ENCODE peak calls at places on chromosomes 2 and 18, in five cellular contexts. Z is A549, Y is astrocyte of the spinal cord, O is neural progenitor cell, X is MCF 10A. D is an unnamed sample.

GRCh38 chr2:6942848-6943247 is 25.6 kb downstream of the RNF144A start:
- DNase-seq in Z (no peak), O (no peak), X (no peak), Y (no peak), D (no peak)

GRCh38 chr18:48006415-48007175 is 76.1 kb upstream of the SMAD2 start:
- DNase-seq in Y (no peak), O (no peak), X (no peak), Z (no peak), D (no peak)

GRCh38 chr2:57205241-57205640 is 841.4 kb upstream of the VRK2 start:
- DNase-seq in Y (no peak), Z (no peak), X (no peak), O (no peak), D (no peak)

GRCh38 chr2:16665746-16666452 is at the start of gene CYRIA:
- DNase-seq in O (peak), Z (peak), X (peak), Y (peak), D (peak)

GRCh38 chr2:234564719-234565118 is 67.8 kb upstream of the ARL4C start:
- DNase-seq in X (no peak), Y (peak), Z (no peak), O (no peak), D (no peak)

GRCh38 chr2:149902104-149902503 is 314.5 kb upstream of the MMADHC start:
- DNase-seq in X (peak), Z (no peak), O (no peak), Y (no peak), D (no peak)

GRCh38 chr2:95323347-95324155 is 26.4 kb downstream of the KCNIP3 start:
- DNase-seq in X (peak), Z (peak), O (peak), Y (no peak), D (peak)

GRCh38 chr2:237701033-237701858 is 73.9 kb downstream of the LRRFIP1 start:
- DNase-seq in O (no peak), Y (no peak), X (no peak), Z (no peak), D (no peak)

GRCh38 chr2:201233192-201234166 is 26.9 kb upstream of the CASP8 start:
- DNase-seq in Y (no peak), O (no peak), Z (peak), X (peak), D (no peak)

GRCh38 chr2:162382283-162382682 is 38.4 kb downstream of the GCA start:
- DNase-seq in O (no peak), Y (peak), X (no peak), Z (no peak), D (no peak)

GRCh38 chr2:168821992-168822391 is 19.6 kb downstream of the NOSTRIN start:
- DNase-seq in X (no peak), Y (no peak), O (no peak), Z (no peak), D (no peak)

GRCh38 chr18:51622676-51623075 is 425.2 kb upstream of the MEX3C start:
- DNase-seq in Y (no peak), O (peak), Z (no peak), X (no peak), D (no peak)

GRCh38 chr18:44777429-44778192 is 96.9 kb downstream of the SETBP1 start:
- DNase-seq in Y (no peak), O (no peak), X (no peak), Z (no peak), D (no peak)

GRCh38 chr2:23534756-23535155 is 149.8 kb downstream of the KLHL29 start:
- DNase-seq in X (no peak), Z (no peak), O (no peak), Y (no peak), D (no peak)

GRCh38 chr2:172467382-172467781 is 40.0 kb downstream of the ITGA6 start:
- DNase-seq in Y (no peak), Z (no peak), O (no peak), X (no peak), D (no peak)

GRCh38 chr2:232537079-232537478 is 2.4 kb upstream of the CHRNG start:
- DNase-seq in Z (no peak), Y (no peak), X (peak), O (peak), D (peak)

GRCh38 chr2:175012516-175012915 is 7.3 kb upstream of the CHN1 start:
- DNase-seq in O (no peak), Y (no peak), Z (no peak), X (peak), D (no peak)

GRCh38 chr18:23406271-23406787 is 46.8 kb upstream of the RIOK3 start:
- DNase-seq in Z (no peak), O (no peak), X (no peak), Y (peak), D (no peak)

GRCh38 chr18:13108330-13108729 is 110.2 kb upstream of the LDLRAD4 start:
- DNase-seq in X (no peak), O (no peak), Y (no peak), Z (no peak), D (no peak)

GRCh38 chr18:13110559-13110958 is 108.0 kb upstream of the LDLRAD4 start:
- DNase-seq in Y (no peak), Z (no peak), O (no peak), X (no peak), D (no peak)

GRCh38 chr18:13107074-13107473 is 111.5 kb upstream of the LDLRAD4 start:
- DNase-seq in Z (no peak), O (no peak), Y (no peak), X (no peak), D (no peak)

DNA sequence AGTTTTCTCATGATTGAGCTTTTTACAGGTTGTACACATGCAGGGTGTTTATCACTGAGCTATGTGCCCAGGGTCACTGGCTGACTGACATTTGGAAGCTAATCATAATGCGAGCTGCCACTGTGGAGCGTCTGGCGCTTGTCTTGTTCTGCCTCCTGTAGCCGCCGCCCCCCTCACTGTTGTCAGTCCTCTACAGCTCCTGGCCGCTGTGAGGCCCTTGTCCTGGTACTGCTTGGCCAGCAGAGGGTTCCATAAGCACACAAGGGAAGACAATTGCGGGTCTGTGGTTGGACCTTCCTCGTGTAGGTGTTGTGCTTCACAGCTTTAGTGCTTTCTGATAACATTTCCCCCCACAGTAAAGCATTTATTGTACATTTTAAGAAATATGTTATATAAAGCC is 105.6 kb upstream of the LDLRAD4 start:
- DNase-seq in O (peak), Y (peak), X (no peak), Z (no peak), D (peak)
- TF ChIP-seq CTCF in O (peak), Y (peak), X (no peak), Z (no peak), D (no peak)

GRCh38 chr18:61569176-61569892 is 236.1 kb downstream of the CDH20 start:
- DNase-seq in O (no peak), X (peak), Y (peak), Z (no peak), D (no peak)
- TF ChIP-seq CTCF in O (no peak), X (no peak), Y (no peak), Z (no peak), D (no peak)

GRCh38 chr2:98518106-98518505 is 73.4 kb downstream of the INPP4A start:
- DNase-seq in O (peak), X (peak), Y (no peak), Z (no peak), D (peak)
- TF ChIP-seq CTCF in O (peak), X (no peak), Y (peak), Z (peak), D (no peak)

GRCh38 chr2:10469301-10469700 is 21.2 kb upstream of the ODC1 start:
- DNase-seq in O (no peak), Z (no peak), X (no peak), Y (no peak), D (no peak)

GRCh38 chr2:10473121-10473756 is 25.1 kb upstream of the ODC1 start:
- DNase-seq in O (no peak), Z (no peak), Y (no peak), X (no peak), D (no peak)

GRCh38 chr2:10469955-10470568 is 21.9 kb upstream of the ODC1 start:
- DNase-seq in O (no peak), Y (no peak), X (no peak), Z (no peak), D (no peak)

GRCh38 chr2:10471046-10471571 is 23.0 kb upstream of the ODC1 start:
- DNase-seq in Z (no peak), O (no peak), Y (no peak), X (no peak), D (no peak)

GRCh38 chr2:10471956-10472355 is 23.8 kb upstream of the ODC1 start:
- DNase-seq in Y (no peak), Z (peak), O (peak), X (no peak), D (no peak)
- TF ChIP-seq CTCF in Y (no peak), Z (no peak), O (no peak), X (no peak), D (no peak)

GRCh38 chr2:197641666-197642065 is 33.7 kb downstream of the RFTN2 start:
- DNase-seq in O (no peak), X (no peak), Z (no peak), Y (no peak), D (no peak)
- TF ChIP-seq CTCF in O (no peak), X (no peak), Z (no peak), Y (no peak), D (no peak)

DNA sequence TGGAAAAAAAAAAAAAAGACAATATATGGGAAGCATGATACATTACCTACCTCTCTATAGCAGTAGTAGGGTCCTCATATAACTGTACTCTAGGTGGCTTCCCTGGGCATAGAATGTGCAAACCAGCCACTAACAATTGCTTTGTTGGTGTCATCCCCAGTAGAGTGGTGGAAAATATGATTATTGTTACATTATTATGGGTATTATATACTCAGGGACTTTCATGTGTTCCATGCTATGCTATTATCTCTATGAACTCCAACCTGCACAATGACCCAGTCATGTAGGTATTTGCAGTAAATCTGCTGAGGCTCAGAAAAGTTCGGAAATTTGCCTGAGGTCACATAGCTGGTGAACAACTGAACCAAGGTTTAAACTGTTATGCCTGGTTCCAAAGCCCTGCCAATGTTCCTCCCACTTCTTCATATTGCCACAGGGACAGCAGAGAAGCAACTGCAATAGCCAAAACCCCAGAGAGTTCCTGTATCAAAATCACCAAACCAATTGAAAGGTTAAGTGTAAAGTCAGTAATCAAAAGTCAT is 52.6 kb upstream of the MAP4K4 start:
- DNase-seq in Z (no peak), O (no peak), Y (no peak), X (no peak), D (no peak)
- TF ChIP-seq CTCF in Z (no peak), O (no peak), Y (no peak), X (no peak), D (no peak)

DNA sequence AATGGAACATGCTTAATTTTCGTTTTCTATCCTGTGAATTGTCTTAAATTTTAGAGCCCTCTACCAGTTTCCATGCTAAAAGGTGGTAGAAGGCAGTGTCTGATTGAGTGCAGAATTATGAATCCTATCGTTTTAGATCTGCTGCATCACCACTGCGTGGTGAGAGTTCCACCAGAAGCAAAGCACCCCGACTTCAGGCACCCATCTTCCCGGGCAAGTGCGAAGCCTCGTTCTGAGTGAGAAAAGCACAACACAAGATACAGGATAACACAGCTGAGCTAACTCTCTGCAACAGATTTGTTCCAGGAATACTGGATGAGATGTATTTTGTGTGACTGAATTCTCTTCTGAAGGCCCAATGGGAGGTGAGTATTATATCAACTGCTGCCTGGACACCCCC is 471.5 kb downstream of the EIPR1 start:
- DNase-seq in Y (no peak), Z (no peak), O (no peak), X (no peak), D (no peak)
- TF ChIP-seq CTCF in Y (no peak), Z (no peak), O (no peak), X (no peak), D (no peak)